ENCODE peak calls at places on chromosomes 5 and 9, in ten cellular contexts. R, G, W, F, A, N, P, E, Y and S are unnamed samples.

GRCh38 chr9:21862871-21863270 is 60.4 kb downstream of the MTAP start:
- DNase-seq in R (no peak), G (no peak), W (no peak), F (no peak), A (no peak), N (no peak), P (no peak), E (no peak), Y (no peak), S (no peak)

GRCh38 chr5:96703384-96703910 is 41.3 kb downstream of the CAST start:
- DNase-seq in R (no peak), G (peak; percentile 69), W (no peak), F (peak; percentile 76), A (no peak), N (no peak), P (no peak), E (peak; percentile 29), Y (no peak), S (no peak)

GRCh38 chr9:71308454-71308853 is 187.0 kb upstream of the TRPM3 start:
- DNase-seq in R (no peak), G (no peak), W (no peak), F (no peak), A (no peak), N (no peak), P (no peak), E (no peak), Y (no peak), S (no peak)

GRCh38 chr5:111461261-111461671 is 51.1 kb downstream of the STARD4 start:
- DNase-seq in R (no peak), G (peak; percentile 14), W (no peak), F (no peak), A (no peak), N (no peak), P (no peak), E (peak; percentile 11), Y (no peak), S (no peak)

GRCh38 chr5:79521156-79521555 is 7.2 kb upstream of the HOMER1 start:
- DNase-seq in R (no peak), G (no peak), W (no peak), F (no peak), A (no peak), N (no peak), P (no peak), E (no peak), Y (no peak), S (no peak)

GRCh38 chr5:14038341-14038959 is 94.0 kb upstream of the DNAH5 start:
- DNase-seq in R (no peak), G (no peak), W (no peak), F (no peak), A (peak; percentile 52), N (no peak), P (peak; percentile 46), E (peak; percentile 98), Y (peak; percentile 85), S (no peak)

GRCh38 chr5:52491829-52492217 is 295.9 kb upstream of the ITGA1 start:
- DNase-seq in R (no peak), G (no peak), W (no peak), F (no peak), A (no peak), N (no peak), P (no peak), E (no peak), Y (no peak), S (no peak)

GRCh38 chr5:132832612-132833011 is 2.2 kb upstream of the SHROOM1 start:
- DNase-seq in R (no peak), G (no peak), W (no peak), F (no peak), A (no peak), N (no peak), P (no peak), E (no peak), Y (no peak), S (no peak)

GRCh38 chr5:43785198-43785597 is 182.2 kb downstream of the NNT start:
- DNase-seq in R (no peak), G (no peak), W (no peak), F (no peak), A (no peak), N (no peak), P (no peak), E (no peak), Y (no peak), S (no peak)

GRCh38 chr9:114311571-114312512 is 11.1 kb upstream of the ORM1 start:
- DNase-seq in R (no peak), G (no peak), W (peak; percentile 26), F (peak; percentile 24), A (no peak), N (no peak), P (no peak), E (no peak), Y (no peak), S (no peak)

GRCh38 chr5:173094012-173094661 is 38.0 kb downstream of the CREBRF start:
- DNase-seq in R (no peak), G (no peak), W (no peak), F (no peak), A (no peak), N (no peak), P (peak; percentile 29), E (peak; percentile 51), Y (peak; percentile 18), S (no peak)

GRCh38 chr5:446864-447263 is 3.9 kb downstream of the EXOC3 start:
- DNase-seq in R (peak; percentile 6), G (peak; percentile 78), W (no peak), F (no peak), A (peak; percentile 24), N (peak; percentile 69), P (no peak), E (peak; percentile 55), Y (peak; percentile 49), S (no peak)

GRCh38 chr9:22528485-22528884 is 81.9 kb downstream of the DMRTA1 start:
- DNase-seq in R (no peak), G (no peak), W (no peak), F (no peak), A (peak; percentile 0), N (no peak), P (no peak), E (peak; percentile 56), Y (peak; percentile 42), S (no peak)

GRCh38 chr5:107670927-107671741 is at the start of gene EFNA5:
- DNase-seq in R (peak; percentile 38), G (peak; percentile 67), W (peak; percentile 49), F (peak; percentile 46), A (peak; percentile 26), N (peak; percentile 40), P (no peak), E (peak; percentile 48), Y (peak; percentile 33), S (no peak)

GRCh38 chr5:159337291-159337974 is 7.1 kb upstream of the IL12B start:
- DNase-seq in R (no peak), G (no peak), W (no peak), F (no peak), A (no peak), N (no peak), P (peak; percentile 48), E (peak; percentile 53), Y (peak; percentile 62), S (no peak)

GRCh38 chr5:68533571-68534051 is 318.1 kb downstream of the PIK3R1 start:
- DNase-seq in R (no peak), G (no peak), W (no peak), F (no peak), A (no peak), N (no peak), P (no peak), E (no peak), Y (no peak), S (no peak)

DNA sequence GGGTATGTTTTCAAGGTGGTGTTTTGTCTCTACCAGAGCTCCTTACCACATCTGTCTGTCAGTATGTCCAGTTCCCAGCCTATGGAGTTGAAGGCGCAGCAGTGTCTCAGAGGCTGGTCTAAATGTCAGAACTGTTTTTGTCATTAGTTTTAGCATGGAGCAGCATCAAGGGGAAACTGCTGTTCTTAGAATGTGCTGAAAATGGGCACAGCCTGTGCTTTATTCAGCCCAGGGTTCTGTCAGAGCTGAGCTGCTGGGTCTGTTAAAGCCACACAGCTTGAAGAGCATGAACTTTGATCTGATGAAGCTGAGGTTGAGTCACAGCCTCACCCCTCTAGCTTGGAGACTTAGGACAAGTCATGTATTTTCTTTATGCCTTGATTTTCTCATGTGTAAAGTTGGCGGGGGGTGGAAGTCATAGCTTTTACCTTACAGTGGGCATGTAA is 71.9 kb downstream of the RALGPS1 start:
- DNase-seq in R (no peak), G (no peak), W (no peak), F (no peak), A (peak; percentile 16), N (no peak), P (no peak), E (peak; percentile 74), Y (peak; percentile 4), S (peak; percentile 66)
- TF ChIP-seq CTCF in R (no peak), G (no peak), W (no peak), F (no peak), A (no peak), N (no peak), P (no peak), E (no peak), Y (no peak), S (no peak)

GRCh38 chr5:32450952-32451351 is 6.4 kb upstream of the ZFR start:
- DNase-seq in R (no peak), G (no peak), W (no peak), F (no peak), A (peak; percentile 19), N (no peak), P (no peak), E (no peak), Y (no peak), S (no peak)
- TF ChIP-seq CTCF in R (no peak), G (no peak), W (no peak), F (no peak), A (peak; percentile 55), N (no peak), P (peak; percentile 12), E (peak; percentile 36), Y (no peak), S (no peak)

DNA sequence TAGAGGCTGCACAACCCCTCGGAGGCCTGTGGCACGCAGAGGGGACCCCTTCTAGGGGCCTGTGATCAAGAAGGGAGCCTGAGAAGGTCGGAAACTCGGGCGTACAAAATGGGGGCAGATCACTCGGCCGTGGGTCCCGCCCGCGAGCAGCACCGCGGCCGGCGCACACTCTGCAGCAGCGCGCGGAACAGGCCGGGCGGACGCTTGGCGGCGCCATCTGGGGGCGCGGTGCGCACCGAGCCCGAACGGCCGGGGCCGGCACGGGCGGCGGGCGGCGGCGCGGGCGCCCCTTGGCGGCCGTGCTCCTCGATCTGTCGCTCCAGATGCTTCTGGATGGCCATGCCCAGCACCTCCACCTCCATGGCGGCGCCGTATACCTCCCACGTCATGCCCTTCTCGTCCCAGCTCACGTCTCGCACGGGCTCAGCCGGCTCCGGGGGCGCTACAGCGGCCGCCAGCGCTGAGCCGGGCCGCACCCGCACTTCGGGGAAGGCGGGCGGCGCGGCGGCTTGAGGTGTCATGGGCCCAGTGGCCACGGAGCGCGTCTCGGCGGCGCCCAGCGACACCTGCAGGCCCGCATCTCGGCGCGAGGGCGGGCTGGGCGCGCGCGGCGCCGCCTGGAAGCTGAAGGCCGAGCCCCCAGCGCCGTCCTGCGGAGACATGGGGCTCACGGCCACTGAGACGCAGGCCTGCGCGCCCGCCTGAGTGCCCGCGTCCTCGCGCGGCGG is 13.1 kb downstream of the GPRIN1 start:
- DNase-seq in R (peak; percentile 38), G (peak; percentile 86), W (peak; percentile 56), F (peak; percentile 42), A (no peak), N (peak; percentile 87), P (no peak), E (peak; percentile 28), Y (peak; percentile 23), S (peak; percentile 61)
- TF ChIP-seq CTCF in R (peak; percentile 10), G (peak; percentile 63), W (no peak), F (no peak), A (no peak), N (peak; percentile 18), P (no peak), E (no peak), Y (no peak), S (no peak)

GRCh38 chr5:81216152-81216551 is 17.0 kb upstream of the CKMT2 start:
- DNase-seq in R (no peak), G (no peak), W (no peak), F (no peak), A (no peak), N (no peak), P (no peak), E (no peak), Y (no peak), S (no peak)
- TF ChIP-seq CTCF in R (no peak), G (no peak), W (no peak), F (no peak), A (no peak), N (no peak), P (no peak), E (no peak), Y (no peak), S (no peak)